ENCODE peak calls at places on chromosome 11, in four cellular contexts. H, D, R and E are unnamed samples. For H3K27me3, the result is how much of the 10 kb centered on the place peaks cover.

GRCh38 chr11:112082729-112083128 is 3.8 kb downstream of the TIMM8B start:
- DNase-seq in H (no peak), D (peak), R (peak), E (no peak)

GRCh38 chr11:60772666-60773065 is 12.5 kb upstream of the MS4A10 start:
- DNase-seq in H (no peak), D (no peak), R (no peak), E (no peak)

GRCh38 chr11:76248210-76248609 is 41.9 kb upstream of the WNT11 start:
- DNase-seq in H (no peak), D (no peak), R (no peak), E (no peak)

GRCh38 chr11:23723861-23724260 is 773.0 kb upstream of the LUZP2 start:
- DNase-seq in H (no peak), D (peak), R (peak), E (peak)

GRCh38 chr11:12842933-12843636 is 166.0 kb upstream of the RASSF10 start:
- DNase-seq in H (peak), D (peak), R (peak), E (no peak)

GRCh38 chr11:117458275-117459120 is 130.8 kb downstream of the CEP164 start:
- DNase-seq in H (no peak), D (no peak), R (peak), E (peak)

GRCh38 chr11:44577231-44577834 is 11.9 kb downstream of the CD82 start:
- DNase-seq in H (no peak), D (no peak), R (peak), E (peak)

GRCh38 chr11:93028959-93029536 is 59.6 kb downstream of the MTNR1B start:
- DNase-seq in H (no peak), D (no peak), R (no peak), E (no peak)

GRCh38 chr11:110971110-110971509 is 258.9 kb upstream of the ARHGAP20 start:
- DNase-seq in H (no peak), D (peak), R (peak), E (peak)

GRCh38 chr11:6687876-6688275 is 4.7 kb upstream of the MRPL17 start:
- DNase-seq in H (no peak), D (no peak), R (no peak), E (no peak)

GRCh38 chr11:108117746-108118371 is 3.5 kb upstream of the ACAT1 start:
- DNase-seq in H (no peak), D (peak), R (peak), E (peak)

GRCh38 chr11:93505703-93506102 is 37.5 kb downstream of the SMCO4 start:
- DNase-seq in H (no peak), D (no peak), R (no peak), E (no peak)

GRCh38 chr11:86234831-86235461 is 9.6 kb upstream of the EED start:
- DNase-seq in H (no peak), D (no peak), R (no peak), E (no peak)

GRCh38 chr11:83881428-83881827 is 595.3 kb upstream of the CCDC90B start:
- DNase-seq in H (no peak), D (no peak), R (no peak), E (no peak)

GRCh38 chr11:17400048-17400775 is 11.8 kb upstream of the KCNJ11 start:
- DNase-seq in H (no peak), D (no peak), R (no peak), E (no peak)

GRCh38 chr11:121790435-121790834 is 325.6 kb downstream of the BLID start:
- DNase-seq in H (no peak), D (no peak), R (no peak), E (no peak)

GRCh38 chr11:132683602-132684001 is 848.7 kb downstream of the OPCML start:
- DNase-seq in H (no peak), D (no peak), R (no peak), E (no peak)

GRCh38 chr11:86477495-86478155 is 102.9 kb downstream of the CCDC81 start:
- DNase-seq in H (peak), D (peak), R (no peak), E (no peak)

GRCh38 chr11:44976576-44976975 is 25.9 kb upstream of the TP53I11 start:
- DNase-seq in H (no peak), D (no peak), R (no peak), E (no peak)

GRCh38 chr11:122220321-122220720 is 104.3 kb upstream of the BLID start:
- DNase-seq in H (no peak), D (peak), R (no peak), E (no peak)

GRCh38 chr11:17892409-17892808 is 120.4 kb downstream of the SERGEF start:
- DNase-seq in H (no peak), D (no peak), R (no peak), E (no peak)

GRCh38 chr11:86103808-86104207 is 34.9 kb upstream of the PICALM start:
- DNase-seq in H (no peak), D (peak), R (peak), E (peak)

GRCh38 chr11:48101044-48101733 is 115.4 kb upstream of the OR4B1 start:
- DNase-seq in H (no peak), D (peak), R (no peak), E (no peak)

GRCh38 chr11:47552086-47552580 is 799 bp downstream of the CELF1 start:
- DNase-seq in H (peak), D (peak), R (peak), E (peak)

GRCh38 chr11:61071208-61071681 is 31.0 kb upstream of the CD5 start:
- DNase-seq in H (no peak), D (no peak), R (no peak), E (no peak)

GRCh38 chr11:9330387-9331384 is 16.3 kb upstream of the TMEM41B start:
- DNase-seq in H (no peak), D (peak), R (peak), E (peak)

GRCh38 chr11:93024376-93024775 is 54.9 kb downstream of the MTNR1B start:
- DNase-seq in H (no peak), D (peak), R (no peak), E (no peak)

GRCh38 chr11:99687320-99687719 is 666.6 kb downstream of the CNTN5 start:
- DNase-seq in H (no peak), D (no peak), R (no peak), E (no peak)

GRCh38 chr11:66106786-66107599 is 36.9 kb downstream of the PACS1 start:
- DNase-seq in H (no peak), D (peak), R (no peak), E (no peak)

GRCh38 chr11:5280582-5281102 is 10.9 kb upstream of the HBE1 start:
- DNase-seq in H (peak), D (peak), R (peak), E (peak)

GRCh38 chr11:86414032-86414431 is 39.3 kb downstream of the CCDC81 start:
- DNase-seq in H (no peak), D (no peak), R (peak), E (peak)

GRCh38 chr11:111206472-111206871 is 39.1 kb upstream of the POU2AF2 start:
- DNase-seq in H (no peak), D (peak), R (peak), E (peak)

GRCh38 chr11:15493921-15494630 is 379.4 kb downstream of the INSC start:
- DNase-seq in H (no peak), D (peak), R (peak), E (no peak)

GRCh38 chr11:36339899-36340298 is 43.8 kb downstream of the PRR5L start:
- DNase-seq in H (no peak), D (no peak), R (no peak), E (no peak)

GRCh38 chr11:128522063-128522942 is 65.1 kb downstream of the ETS1 start:
- DNase-seq in H (peak), D (peak), R (peak), E (peak)

GRCh38 chr11:18700375-18700774 is 1.8 kb downstream of the TMEM86A start:
- DNase-seq in H (no peak), D (no peak), R (peak), E (peak)

GRCh38 chr11:8206251-8207079 is 37.6 kb upstream of the RIC3 start:
- DNase-seq in H (no peak), D (peak), R (no peak), E (no peak)

GRCh38 chr11:36373040-36374010 is 77.2 kb downstream of the PRR5L start:
- DNase-seq in H (no peak), D (peak), R (no peak), E (no peak)

GRCh38 chr11:113728814-113729213 is 22.7 kb upstream of the TMPRSS5 start:
- DNase-seq in H (no peak), D (no peak), R (no peak), E (no peak)

GRCh38 chr11:113732092-113732491 is 26.0 kb upstream of the TMPRSS5 start:
- DNase-seq in H (no peak), D (peak), R (no peak), E (no peak)

GRCh38 chr11:113730887-113731726 is 25.0 kb upstream of the TMPRSS5 start:
- DNase-seq in H (peak), D (peak), R (peak), E (peak)

GRCh38 chr11:113725883-113726405 is 19.8 kb upstream of the TMPRSS5 start:
- DNase-seq in H (no peak), D (no peak), R (no peak), E (no peak)

GRCh38 chr11:113729456-113729855 is 23.3 kb upstream of the TMPRSS5 start:
- DNase-seq in H (no peak), D (no peak), R (peak), E (peak)
- TF ChIP-seq CTCF in H (no peak), D (no peak), R (no peak), E (no peak)

GRCh38 chr11:57407941-57408475 is 17.6 kb upstream of the PRG2 start:
- DNase-seq in H (no peak), D (no peak), R (no peak), E (no peak)
- H3K27me3 ChIP-seq in H (under half), D (under half), R (under half), E (under half)

DNA sequence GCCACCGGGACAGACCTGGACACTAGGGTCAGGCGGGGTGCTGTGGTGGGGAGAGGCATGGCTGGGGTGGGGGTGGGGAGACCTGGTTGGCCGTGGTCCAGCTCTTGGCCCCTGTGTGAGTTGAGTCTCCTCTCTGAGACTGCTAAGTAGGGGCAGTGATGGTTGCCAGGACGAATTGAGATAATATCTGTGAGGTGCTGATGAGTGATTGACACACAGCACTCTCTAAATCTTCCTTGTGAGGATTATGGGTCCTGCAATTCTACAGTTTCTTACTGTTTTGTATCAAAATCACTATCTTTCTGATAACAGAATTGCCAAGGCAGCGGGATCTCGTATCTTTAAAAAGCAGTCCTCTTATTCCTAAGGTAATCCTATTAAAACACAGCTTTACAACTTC is 3.9 kb downstream of the FADD start:
- DNase-seq in H (no peak), D (no peak), R (no peak), E (no peak)
- H3K27ac ChIP-seq in H (no peak), D (no peak), R (no peak), E (no peak)

GRCh38 chr11:90326647-90327046 is 103.8 kb upstream of the CHORDC1 start:
- DNase-seq in H (no peak), D (no peak), R (no peak), E (no peak)

GRCh38 chr11:90330632-90331031 is 107.8 kb upstream of the CHORDC1 start:
- DNase-seq in H (no peak), D (no peak), R (peak), E (no peak)

GRCh38 chr11:90323289-90323688 is 100.4 kb upstream of the CHORDC1 start:
- DNase-seq in H (no peak), D (no peak), R (no peak), E (no peak)

GRCh38 chr11:90332415-90332814 is 109.6 kb upstream of the CHORDC1 start:
- DNase-seq in H (no peak), D (no peak), R (peak), E (peak)

DNA sequence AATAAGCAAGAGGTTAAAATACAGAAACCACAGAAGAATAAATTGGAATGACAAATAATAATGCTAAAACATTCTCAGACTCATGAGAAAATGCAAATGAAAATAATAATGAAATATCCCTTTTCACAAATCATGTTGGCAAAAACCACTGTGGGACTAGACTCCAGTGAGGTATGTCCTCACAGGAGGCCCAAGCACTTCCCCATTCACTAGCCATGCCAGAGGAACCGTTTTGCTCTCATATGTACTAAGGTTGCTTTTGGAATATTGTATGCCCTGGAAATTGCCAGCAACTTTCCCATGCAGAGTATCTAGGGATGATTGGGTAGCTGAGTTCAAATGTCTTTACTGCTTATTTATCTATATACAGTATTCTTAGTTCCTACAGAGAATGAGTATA is 106.2 kb upstream of the CHORDC1 start:
- DNase-seq in H (no peak), D (no peak), R (no peak), E (no peak)
- TF ChIP-seq CTCF in H (no peak), D (no peak), R (no peak), E (no peak)

DNA sequence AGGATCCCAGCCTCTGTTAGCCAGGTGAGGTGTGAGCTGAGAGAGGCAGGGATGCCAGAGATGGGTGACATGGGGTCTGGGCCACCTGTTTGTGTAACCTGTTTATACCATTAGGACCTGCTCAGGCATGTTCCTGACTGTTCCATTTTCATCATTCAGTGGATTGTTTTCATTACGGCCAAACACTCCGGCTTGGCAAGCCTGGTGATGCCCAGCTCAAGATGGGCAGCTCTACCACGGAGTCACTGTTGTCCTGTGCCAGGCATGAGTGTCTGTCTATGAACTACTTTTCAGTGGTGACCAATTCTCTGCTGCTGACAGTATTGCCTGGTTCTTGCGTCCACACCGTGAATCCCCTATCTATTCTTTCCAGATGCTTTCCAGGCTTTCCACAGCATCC is 71.5 kb upstream of the SLC22A12 start:
- DNase-seq in H (no peak), D (no peak), R (peak), E (no peak)
- H3K27me3 ChIP-seq in H (under half), D (under half), R (under half), E (under half)

DNA sequence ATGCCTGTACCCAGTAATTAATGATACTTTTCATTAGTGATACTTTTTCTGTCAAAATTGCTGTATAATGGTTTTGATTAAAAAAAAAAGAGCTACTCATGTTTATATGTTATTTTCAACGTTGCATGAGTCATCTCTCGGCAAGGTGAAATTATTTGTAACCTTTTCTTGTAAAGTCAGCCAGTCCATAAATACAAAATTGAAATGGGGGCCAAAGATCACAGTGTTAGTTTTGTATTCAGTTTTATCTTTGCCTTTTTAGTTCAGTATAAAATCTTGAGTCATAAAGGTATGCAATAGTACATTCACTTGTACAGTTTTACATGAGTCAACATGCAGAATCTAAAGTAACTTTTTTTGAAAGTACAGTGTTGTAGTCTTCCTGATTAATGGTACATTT is 4.3 kb downstream of the ARHGEF12 start:
- DNase-seq in H (no peak), D (no peak), R (peak), E (peak)
- H3K27ac ChIP-seq in H (peak), D (no peak), R (no peak), E (no peak)

GRCh38 chr11:97325693-97326092 is 935.9 kb downstream of the JRKL start:
- DNase-seq in H (no peak), D (no peak), R (no peak), E (no peak)
- TF ChIP-seq CTCF in H (no peak), D (no peak), R (no peak), E (no peak)

GRCh38 chr11:69716891-69717747 is 13.3 kb upstream of the FGF19 start:
- DNase-seq in H (no peak), D (no peak), R (no peak), E (no peak)
- H3K27me3 ChIP-seq in H (under half), D (under half), R (under half), E (under half)

GRCh38 chr11:72807021-72807693 is 7.1 kb upstream of the ATG16L2 start:
- DNase-seq in H (no peak), D (peak), R (no peak), E (no peak)

GRCh38 chr11:72807789-72808188 is 6.4 kb upstream of the ATG16L2 start:
- DNase-seq in H (no peak), D (no peak), R (no peak), E (no peak)

GRCh38 chr11:72808415-72808814 is 5.8 kb upstream of the ATG16L2 start:
- DNase-seq in H (no peak), D (peak), R (no peak), E (no peak)

GRCh38 chr11:72802822-72803221 is 9.0 kb upstream of the STARD10 start:
- DNase-seq in H (no peak), D (no peak), R (no peak), E (no peak)

GRCh38 chr11:72805214-72805613 is 9.0 kb upstream of the ATG16L2 start:
- DNase-seq in H (no peak), D (no peak), R (no peak), E (no peak)
- H3K27ac ChIP-seq in H (no peak), D (no peak), R (no peak), E (no peak)

DNA sequence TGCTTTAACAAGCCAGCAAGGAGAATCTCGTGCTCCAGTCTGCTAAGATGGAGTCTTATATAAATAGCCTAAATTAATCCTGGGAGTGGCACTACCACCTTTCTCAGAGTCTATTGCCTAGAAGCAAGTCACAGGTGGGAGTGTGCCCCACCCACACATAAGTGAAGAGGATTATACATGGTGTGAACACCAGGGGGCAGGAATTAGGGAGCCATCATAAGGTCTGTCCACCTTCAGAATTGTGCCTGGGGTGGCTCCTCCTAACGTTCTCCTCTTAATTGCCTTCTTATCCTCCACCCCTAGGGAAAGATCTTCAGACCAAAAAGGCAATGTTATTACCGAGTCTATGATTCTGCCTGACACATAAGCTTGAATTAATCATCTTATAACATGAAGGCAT is 276.8 kb upstream of the SESN3 start:
- DNase-seq in H (no peak), D (no peak), R (no peak), E (no peak)
- TF ChIP-seq CTCF in H (no peak), D (no peak), R (no peak), E (peak)